ENCODE peak calls at places on chromosomes 2 and 18, in ten cellular contexts. M is transverse colon, L is fibroblast of lung, Z is spleen, X is ascending aorta, E is adrenal gland, I is dorsolateral prefrontal cortex, K is kidney, F is Peyer's patch, O is PC-9. Y is an unnamed sample.

GRCh38 chr2:52194342-52194741 is 1162.4 kb upstream of the NRXN1 start:
- DNase-seq in M (no peak), L (no peak), Z (no peak), X (no peak), E (no peak), I (no peak), K (no peak), F (no peak), O (no peak), Y (no peak)

GRCh38 chr2:40428434-40428833 is 23.5 kb downstream of the SLC8A1 start:
- DNase-seq in M (no peak), L (no peak), Z (no peak), X (no peak), E (no peak), I (no peak), K (no peak), F (no peak), O (no peak), Y (no peak)

GRCh38 chr2:158457826-158458616 is 1.3 kb downstream of the PKP4 start:
- DNase-seq in M (peak), L (peak), Z (no peak), X (no peak), E (peak), I (peak), K (peak), F (peak), O (peak), Y (no peak)

GRCh38 chr2:6073260-6074141 is 381.3 kb downstream of the SOX11 start:
- DNase-seq in M (no peak), L (peak), Z (no peak), X (no peak), E (peak), I (no peak), K (no peak), F (no peak), O (no peak), Y (peak)

GRCh38 chr2:143177081-143177786 is 48.0 kb downstream of the ARHGAP15 start:
- DNase-seq in M (no peak), L (peak), Z (no peak), X (no peak), E (no peak), I (no peak), K (no peak), F (no peak), O (no peak), Y (no peak)

GRCh38 chr2:138086556-138086955 is 122.3 kb downstream of the HNMT start:
- DNase-seq in M (no peak), L (peak), Z (no peak), X (no peak), E (no peak), I (no peak), K (no peak), F (no peak), O (no peak), Y (no peak)

GRCh38 chr2:161676902-161677496 is 52.8 kb downstream of the SLC4A10 start:
- DNase-seq in M (no peak), L (no peak), Z (no peak), X (no peak), E (no peak), I (no peak), K (no peak), F (no peak), O (no peak), Y (no peak)

GRCh38 chr2:143705108-143705686 is 576.0 kb downstream of the ARHGAP15 start:
- DNase-seq in M (no peak), L (peak), Z (no peak), X (no peak), E (no peak), I (no peak), K (no peak), F (no peak), O (no peak), Y (no peak)

GRCh38 chr18:3499498-3499897 is 49.5 kb downstream of the TGIF1 start:
- DNase-seq in M (no peak), L (no peak), Z (no peak), X (no peak), E (no peak), I (no peak), K (no peak), F (no peak), O (no peak), Y (no peak)

GRCh38 chr2:36616947-36617346 is 19.0 kb upstream of the FEZ2 start:
- DNase-seq in M (no peak), L (no peak), Z (no peak), X (no peak), E (no peak), I (no peak), K (no peak), F (no peak), O (no peak), Y (no peak)

GRCh38 chr2:78992451-78992806 is 33.1 kb upstream of the REG3G start:
- DNase-seq in M (peak), L (no peak), Z (no peak), X (no peak), E (peak), I (peak), K (no peak), F (no peak), O (no peak), Y (no peak)

GRCh38 chr2:154638768-154639167 is 59.7 kb upstream of the KCNJ3 start:
- DNase-seq in M (no peak), L (no peak), Z (no peak), X (no peak), E (no peak), I (no peak), K (no peak), F (no peak), O (no peak), Y (no peak)

GRCh38 chr18:23547306-23547705 is 39.0 kb downstream of the NPC1 start:
- DNase-seq in M (no peak), L (no peak), Z (no peak), X (no peak), E (no peak), I (no peak), K (no peak), F (no peak), O (peak), Y (no peak)

GRCh38 chr2:172739651-172740050 is 4.0 kb downstream of the RAPGEF4 start:
- DNase-seq in M (no peak), L (no peak), Z (no peak), X (no peak), E (no peak), I (no peak), K (no peak), F (no peak), O (no peak), Y (no peak)

GRCh38 chr2:172736419-172737174 is 952 bp downstream of the RAPGEF4 start:
- DNase-seq in M (no peak), L (no peak), Z (no peak), X (no peak), E (no peak), I (no peak), K (no peak), F (no peak), O (no peak), Y (no peak)

GRCh38 chr2:172740871-172741270 is 5.2 kb downstream of the RAPGEF4 start:
- DNase-seq in M (no peak), L (no peak), Z (no peak), X (no peak), E (no peak), I (no peak), K (no peak), F (no peak), O (no peak), Y (no peak)

GRCh38 chr2:172735646-172736418 is at the start of gene RAPGEF4:
- DNase-seq in M (no peak), L (no peak), Z (no peak), X (no peak), E (no peak), I (peak), K (peak), F (no peak), O (peak), Y (no peak)

GRCh38 chr2:172734711-172735645 is 667 bp upstream of the RAPGEF4 start:
- DNase-seq in M (no peak), L (peak), Z (no peak), X (no peak), E (no peak), I (no peak), K (no peak), F (no peak), O (no peak), Y (no peak)
- H3K4me3 ChIP-seq in M (peak), L (peak), Z (peak), X (peak), E (no peak), I (peak), K (no peak), F (peak), O (peak), Y (peak)

DNA sequence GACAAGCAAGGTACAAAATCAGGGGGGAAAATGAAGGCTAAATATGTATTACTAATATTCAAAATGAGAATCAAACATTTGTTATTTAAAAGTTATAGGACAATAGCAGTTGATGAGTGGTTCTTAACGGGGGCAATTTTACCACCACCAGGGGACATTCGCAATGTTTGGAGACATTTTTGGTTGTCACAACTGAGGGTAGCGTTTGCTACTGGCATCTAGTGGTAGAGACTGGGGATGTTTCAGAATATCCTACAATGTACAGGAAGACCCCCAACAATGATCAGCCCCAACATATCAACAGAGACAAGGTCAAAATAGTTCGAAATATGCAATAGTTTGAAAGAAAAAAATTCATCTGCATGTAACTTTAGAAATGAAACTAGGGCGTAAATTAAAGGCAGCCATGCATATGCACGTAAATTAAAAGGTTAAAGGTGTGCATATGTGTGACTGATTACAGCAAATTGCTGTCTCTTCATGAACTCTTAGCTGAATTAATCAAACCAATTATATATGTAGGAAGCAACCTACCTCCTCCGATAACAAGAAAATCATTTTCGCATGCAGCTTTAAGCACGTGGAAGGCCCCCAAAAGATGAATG is 61.2 kb upstream of the CUL3 start:
- DNase-seq in M (no peak), L (peak), Z (no peak), X (no peak), E (no peak), I (no peak), K (no peak), F (no peak), O (no peak), Y (no peak)
- TF ChIP-seq CTCF in M (peak), L (peak), Z (peak), X (no peak), E (peak), I (peak), K (peak), F (no peak), O (peak), Y (peak)

GRCh38 chr18:50820901-50821520 is 1.2 kb upstream of the MRO start:
- DNase-seq in M (no peak), L (no peak), Z (no peak), X (no peak), E (no peak), I (no peak), K (no peak), F (no peak), O (no peak), Y (no peak)

GRCh38 chr18:50816767-50817166 is 3.0 kb downstream of the MRO start:
- DNase-seq in M (no peak), L (no peak), Z (no peak), X (no peak), E (no peak), I (no peak), K (no peak), F (peak), O (no peak), Y (no peak)

GRCh38 chr18:50817898-50818250 is 1.9 kb downstream of the MRO start:
- DNase-seq in M (no peak), L (peak), Z (no peak), X (no peak), E (no peak), I (no peak), K (no peak), F (no peak), O (no peak), Y (peak)

GRCh38 chr18:50819027-50819726 is 639 bp downstream of the MRO start:
- DNase-seq in M (peak), L (no peak), Z (peak), X (no peak), E (peak), I (no peak), K (peak), F (no peak), O (peak), Y (no peak)

DNA sequence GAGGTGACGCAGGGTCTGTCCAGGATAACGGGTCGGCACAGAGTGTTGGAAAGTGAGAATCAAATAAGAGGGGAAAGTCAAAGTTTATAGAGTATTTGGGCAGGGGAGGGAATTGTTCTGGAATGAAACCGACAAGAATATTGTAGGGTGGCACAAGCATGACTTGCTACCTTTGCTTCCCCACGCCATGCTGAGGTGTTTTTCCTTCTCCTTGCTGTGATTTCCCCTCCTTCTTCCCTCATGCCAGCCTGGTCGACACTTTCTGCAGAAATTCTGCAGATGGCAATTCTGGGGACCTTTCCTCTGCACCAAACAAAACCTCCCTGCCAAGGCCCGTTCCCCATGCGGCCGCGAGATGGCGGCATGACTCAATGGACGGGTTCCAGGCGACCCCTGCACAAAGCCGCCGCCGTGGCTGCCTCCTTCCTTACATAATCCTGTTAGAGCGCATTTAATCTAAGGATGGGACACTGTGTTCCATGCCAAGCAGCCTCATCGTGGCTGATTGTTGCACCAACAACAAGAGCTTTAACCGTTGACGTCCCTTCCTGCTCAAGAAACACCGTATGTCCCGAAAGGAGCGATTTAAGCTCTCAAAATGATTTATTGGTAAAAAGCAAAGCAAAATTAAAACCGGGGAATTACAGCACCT is at the start of gene MRO:
- DNase-seq in M (peak), L (peak), Z (peak), X (peak), E (peak), I (peak), K (peak), F (peak), O (peak), Y (peak)
- H3K27ac ChIP-seq in M (peak), L (no peak), Z (peak), X (no peak), E (peak), I (peak), K (peak), F (no peak), O (no peak), Y (no peak)

DNA sequence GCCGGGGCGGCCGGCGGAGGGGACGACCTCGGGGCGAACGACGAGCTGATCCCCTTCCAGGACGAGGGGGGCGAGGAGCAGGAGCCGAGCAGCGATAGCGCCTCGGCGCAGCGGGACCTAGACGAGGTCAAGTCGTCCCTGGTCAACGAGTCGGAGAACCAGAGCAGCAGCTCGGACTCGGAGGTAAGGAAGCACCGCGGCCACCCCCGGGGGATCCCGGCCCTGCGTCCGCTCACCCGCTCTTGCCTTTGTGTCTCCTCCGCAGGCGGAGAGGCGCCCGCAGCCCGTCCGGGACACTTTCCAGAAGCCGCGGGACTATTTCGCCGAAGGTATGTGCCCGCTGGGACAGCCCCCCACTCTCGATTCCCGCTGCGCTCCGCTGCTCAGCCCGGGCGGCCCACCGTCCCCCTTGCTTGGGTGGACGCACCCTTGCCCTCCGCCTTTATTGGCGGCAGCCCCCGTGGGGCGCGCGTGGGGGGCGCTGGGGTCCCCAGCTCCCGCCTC is 611 bp downstream of the TCF7L1 start:
- DNase-seq in M (peak), L (peak), Z (peak), X (no peak), E (peak), I (no peak), K (peak), F (no peak), O (peak), Y (no peak)
- H3K4me3 ChIP-seq in M (peak), L (peak), Z (peak), X (peak), E (peak), I (peak), K (peak), F (peak), O (no peak), Y (peak)

GRCh38 chr18:47911877-47912276 is 18.6 kb downstream of the SMAD2 start:
- DNase-seq in M (no peak), L (no peak), Z (no peak), X (no peak), E (no peak), I (no peak), K (no peak), F (no peak), O (no peak), Y (no peak)
- TF ChIP-seq CTCF in M (no peak), L (no peak), Z (no peak), X (no peak), E (no peak), I (no peak), K (no peak), F (no peak), O (no peak), Y (no peak)

GRCh38 chr2:200811336-200812121 is at the start of gene BZW1:
- DNase-seq in M (peak), L (peak), Z (peak), X (peak), E (peak), I (peak), K (peak), F (peak), O (peak), Y (peak)

GRCh38 chr2:200814917-200815316 is 3.2 kb downstream of the BZW1 start:
- DNase-seq in M (no peak), L (peak), Z (no peak), X (no peak), E (no peak), I (no peak), K (no peak), F (no peak), O (no peak), Y (no peak)

GRCh38 chr2:200812122-200813022 is 662 bp downstream of the BZW1 start:
- DNase-seq in M (peak), L (peak), Z (peak), X (peak), E (peak), I (peak), K (peak), F (peak), O (peak), Y (no peak)

GRCh38 chr2:200810967-200811335 is 759 bp upstream of the BZW1 start:
- DNase-seq in M (no peak), L (no peak), Z (no peak), X (no peak), E (no peak), I (no peak), K (no peak), F (no peak), O (no peak), Y (no peak)

GRCh38 chr2:200814276-200814815 is 2.6 kb downstream of the BZW1 start:
- DNase-seq in M (no peak), L (no peak), Z (no peak), X (no peak), E (no peak), I (no peak), K (no peak), F (no peak), O (no peak), Y (no peak)
- H3K27ac ChIP-seq in M (no peak), L (no peak), Z (no peak), X (no peak), E (peak), I (no peak), K (no peak), F (no peak), O (no peak), Y (no peak)

GRCh38 chr2:172698041-172698863 is 37.4 kb upstream of the RAPGEF4 start:
- DNase-seq in M (no peak), L (peak), Z (no peak), X (no peak), E (no peak), I (no peak), K (no peak), F (no peak), O (peak), Y (peak)

GRCh38 chr2:172693529-172694185 is 42.0 kb upstream of the RAPGEF4 start:
- DNase-seq in M (no peak), L (peak), Z (no peak), X (no peak), E (no peak), I (no peak), K (no peak), F (no peak), O (peak), Y (no peak)

DNA sequence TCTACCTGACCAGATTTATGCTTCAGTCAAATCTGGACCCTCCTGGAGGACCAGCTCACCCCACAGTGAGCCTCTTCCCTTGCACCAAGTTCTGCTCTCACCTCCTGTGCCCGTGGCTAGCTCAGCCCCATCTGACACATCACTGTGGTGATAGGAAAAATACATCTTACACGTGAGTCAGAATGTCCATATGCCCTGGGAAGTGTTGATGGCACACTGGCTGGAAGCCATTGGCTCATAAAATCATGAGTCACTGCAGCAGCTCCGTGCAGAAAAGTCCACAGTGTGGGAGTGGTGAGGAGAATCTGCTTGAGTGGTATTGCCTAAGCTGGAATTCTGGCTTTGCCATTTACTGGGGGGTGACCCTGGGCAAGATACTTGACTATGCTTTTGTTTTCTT is 42.6 kb upstream of the RAPGEF4 start:
- DNase-seq in M (peak), L (peak), Z (no peak), X (peak), E (peak), I (peak), K (no peak), F (no peak), O (peak), Y (peak)
- H3K4me3 ChIP-seq in M (no peak), L (no peak), Z (no peak), X (no peak), E (no peak), I (no peak), K (no peak), F (no peak), O (peak), Y (no peak)

GRCh38 chr2:151262629-151263028 is 966 bp upstream of the RBM43 start:
- DNase-seq in M (no peak), L (no peak), Z (peak), X (no peak), E (no peak), I (no peak), K (peak), F (no peak), O (no peak), Y (no peak)
- TF ChIP-seq CTCF in M (no peak), L (no peak), Z (no peak), X (no peak), E (no peak), I (no peak), K (no peak), F (no peak), O (no peak), Y (no peak)

GRCh38 chr18:49639643-49640361 is 77.9 kb downstream of the LIPG start:
- DNase-seq in M (no peak), L (peak), Z (peak), X (no peak), E (no peak), I (no peak), K (no peak), F (no peak), O (no peak), Y (no peak)
- H3K27ac ChIP-seq in M (no peak), L (no peak), Z (no peak), X (no peak), E (no peak), I (no peak), K (no peak), F (no peak), O (no peak), Y (no peak)

Y was measured in AG04450.